ENCODE peak calls at places on chromosomes 4 and X, in five cellular contexts. One of them, this sample, is unnamed. For H3K27me3, the result is how much of the 10 kb centered on the place peaks cover.

GRCh38 chr4:86344127-86344526 is 15.7 kb downstream of the MAPK10 start:
- DNase-seq in adrenal gland: no peak
- DNase-seq in left ventricle myocardium inferior: no peak
- DNase-seq in heart right ventricle: no peak
- DNase-seq in IMR-90: no peak
- DNase-seq in this sample: no peak

GRCh38 chr4:56261027-56261426 is 126.3 kb downstream of the AASDH start:
- DNase-seq in IMR-90: no peak
- DNase-seq in left ventricle myocardium inferior: no peak
- DNase-seq in adrenal gland: no peak
- DNase-seq in heart right ventricle: no peak
- DNase-seq in this sample: no peak

GRCh38 chr4:54657556-54658313 is at the start of gene KIT:
- DNase-seq in heart right ventricle: peak
- DNase-seq in IMR-90: peak
- DNase-seq in adrenal gland: no peak
- DNase-seq in left ventricle myocardium inferior: peak
- DNase-seq in this sample: peak

GRCh38 chr4:26896636-26897035 is 36.0 kb downstream of the STIM2 start:
- DNase-seq in IMR-90: peak
- DNase-seq in adrenal gland: no peak
- DNase-seq in heart right ventricle: no peak
- DNase-seq in left ventricle myocardium inferior: no peak
- DNase-seq in this sample: no peak

GRCh38 chr4:169158046-169158445 is 112.7 kb downstream of the SH3RF1 start:
- DNase-seq in IMR-90: no peak
- DNase-seq in left ventricle myocardium inferior: no peak
- DNase-seq in adrenal gland: no peak
- DNase-seq in heart right ventricle: no peak
- DNase-seq in this sample: no peak

GRCh38 chrX:115266300-115266699 is 23.2 kb upstream of the LUZP4 start:
- DNase-seq in heart right ventricle: no peak
- DNase-seq in left ventricle myocardium inferior: no peak
- DNase-seq in IMR-90: no peak
- DNase-seq in adrenal gland: no peak
- DNase-seq in this sample: no peak

GRCh38 chr4:109699553-109700225 is 3.6 kb downstream of the CASP6 start:
- DNase-seq in IMR-90: no peak
- DNase-seq in heart right ventricle: no peak
- DNase-seq in adrenal gland: no peak
- DNase-seq in left ventricle myocardium inferior: no peak
- DNase-seq in this sample: no peak

GRCh38 chr4:7831330-7831729 is 108.3 kb downstream of the AFAP1 start:
- DNase-seq in IMR-90: peak
- DNase-seq in heart right ventricle: no peak
- DNase-seq in adrenal gland: no peak
- DNase-seq in left ventricle myocardium inferior: no peak
- DNase-seq in this sample: no peak

GRCh38 chrX:47191331-47191730 is 2.3 kb upstream of the UBA1 start:
- DNase-seq in IMR-90: no peak
- DNase-seq in heart right ventricle: no peak
- DNase-seq in left ventricle myocardium inferior: no peak
- DNase-seq in adrenal gland: no peak
- DNase-seq in this sample: no peak

GRCh38 chr4:154692311-154692818 is 51.4 kb upstream of the LRAT start:
- DNase-seq in IMR-90: no peak
- DNase-seq in left ventricle myocardium inferior: no peak
- DNase-seq in adrenal gland: no peak
- DNase-seq in heart right ventricle: no peak
- DNase-seq in this sample: no peak

GRCh38 chr4:23728393-23728792 is 161.5 kb downstream of the PPARGC1A start:
- DNase-seq in left ventricle myocardium inferior: no peak
- DNase-seq in IMR-90: peak
- DNase-seq in adrenal gland: no peak
- DNase-seq in heart right ventricle: no peak
- DNase-seq in this sample: no peak

GRCh38 chr4:154230723-154231122 is 260.9 kb downstream of the DCHS2 start:
- DNase-seq in left ventricle myocardium inferior: no peak
- DNase-seq in adrenal gland: no peak
- DNase-seq in heart right ventricle: no peak
- DNase-seq in IMR-90: no peak
- DNase-seq in this sample: no peak

GRCh38 chr4:143390764-143391163 is 54.1 kb downstream of the GAB1 start:
- DNase-seq in adrenal gland: no peak
- DNase-seq in left ventricle myocardium inferior: no peak
- DNase-seq in IMR-90: no peak
- DNase-seq in heart right ventricle: no peak
- DNase-seq in this sample: no peak

GRCh38 chrX:145609951-145610511 is 207.6 kb upstream of the SLITRK2 start:
- DNase-seq in adrenal gland: no peak
- DNase-seq in IMR-90: peak
- DNase-seq in left ventricle myocardium inferior: no peak
- DNase-seq in heart right ventricle: no peak
- DNase-seq in this sample: no peak

GRCh38 chrX:11100281-11101035 is 10.7 kb upstream of the HCCS start:
- DNase-seq in adrenal gland: peak
- DNase-seq in IMR-90: peak
- DNase-seq in left ventricle myocardium inferior: no peak
- DNase-seq in heart right ventricle: no peak
- DNase-seq in this sample: peak

GRCh38 chr4:153643406-153644016 is 40.6 kb upstream of the TLR2 start:
- DNase-seq in left ventricle myocardium inferior: no peak
- DNase-seq in IMR-90: peak
- DNase-seq in adrenal gland: no peak
- DNase-seq in heart right ventricle: no peak
- DNase-seq in this sample: no peak

GRCh38 chrX:9913041-9913440 is 54.1 kb upstream of the CLDN34 start:
- DNase-seq in heart right ventricle: no peak
- DNase-seq in IMR-90: peak
- DNase-seq in adrenal gland: no peak
- DNase-seq in left ventricle myocardium inferior: no peak
- DNase-seq in this sample: no peak

GRCh38 chr4:54378461-54378860 is 149.4 kb downstream of the PDGFRA start:
- DNase-seq in adrenal gland: no peak
- DNase-seq in heart right ventricle: no peak
- DNase-seq in left ventricle myocardium inferior: no peak
- DNase-seq in IMR-90: peak
- DNase-seq in this sample: no peak

GRCh38 chr4:118325443-118325842 is 27.4 kb downstream of the PRSS12 start:
- DNase-seq in left ventricle myocardium inferior: no peak
- DNase-seq in heart right ventricle: no peak
- DNase-seq in adrenal gland: no peak
- DNase-seq in IMR-90: no peak
- DNase-seq in this sample: no peak

GRCh38 chr4:168589154-168589553 is 92.3 kb downstream of the PALLD start:
- DNase-seq in left ventricle myocardium inferior: no peak
- DNase-seq in IMR-90: peak
- DNase-seq in adrenal gland: no peak
- DNase-seq in heart right ventricle: no peak
- DNase-seq in this sample: no peak

GRCh38 chr4:119788334-119789266 is 160.0 kb upstream of the PDE5A start:
- DNase-seq in heart right ventricle: no peak
- DNase-seq in left ventricle myocardium inferior: no peak
- DNase-seq in IMR-90: no peak
- DNase-seq in adrenal gland: no peak
- DNase-seq in this sample: no peak

GRCh38 chr4:175806741-175807140 is 5.3 kb downstream of the GPM6A start:
- DNase-seq in heart right ventricle: no peak
- DNase-seq in IMR-90: no peak
- DNase-seq in adrenal gland: no peak
- DNase-seq in left ventricle myocardium inferior: no peak
- DNase-seq in this sample: no peak

GRCh38 chr4:67699603-67700002 is 1.4 kb downstream of the UBA6 start:
- DNase-seq in IMR-90: no peak
- DNase-seq in left ventricle myocardium inferior: no peak
- DNase-seq in heart right ventricle: no peak
- DNase-seq in adrenal gland: no peak
- DNase-seq in this sample: no peak
- H3K4me3 ChIP-seq in IMR-90: peak
- H3K4me3 ChIP-seq in left ventricle myocardium inferior: peak
- H3K4me3 ChIP-seq in heart right ventricle: no peak
- H3K4me3 ChIP-seq in adrenal gland: peak
- H3K4me3 ChIP-seq in this sample: no peak

GRCh38 chr4:173501592-173502150 is 28.4 kb downstream of the HAND2 start:
- DNase-seq in left ventricle myocardium inferior: no peak
- DNase-seq in heart right ventricle: no peak
- DNase-seq in IMR-90: no peak
- DNase-seq in adrenal gland: no peak
- DNase-seq in this sample: no peak

GRCh38 chr4:173498771-173499170 is 31.3 kb downstream of the HAND2 start:
- DNase-seq in left ventricle myocardium inferior: no peak
- DNase-seq in adrenal gland: no peak
- DNase-seq in IMR-90: no peak
- DNase-seq in heart right ventricle: no peak
- DNase-seq in this sample: no peak

GRCh38 chr4:173499568-173500535 is 30.2 kb downstream of the HAND2 start:
- DNase-seq in left ventricle myocardium inferior: no peak
- DNase-seq in adrenal gland: no peak
- DNase-seq in heart right ventricle: no peak
- DNase-seq in IMR-90: no peak
- DNase-seq in this sample: no peak

GRCh38 chr4:173503330-173504180 is 26.5 kb downstream of the HAND2 start:
- DNase-seq in adrenal gland: no peak
- DNase-seq in heart right ventricle: no peak
- DNase-seq in IMR-90: no peak
- DNase-seq in left ventricle myocardium inferior: no peak
- DNase-seq in this sample: no peak

DNA sequence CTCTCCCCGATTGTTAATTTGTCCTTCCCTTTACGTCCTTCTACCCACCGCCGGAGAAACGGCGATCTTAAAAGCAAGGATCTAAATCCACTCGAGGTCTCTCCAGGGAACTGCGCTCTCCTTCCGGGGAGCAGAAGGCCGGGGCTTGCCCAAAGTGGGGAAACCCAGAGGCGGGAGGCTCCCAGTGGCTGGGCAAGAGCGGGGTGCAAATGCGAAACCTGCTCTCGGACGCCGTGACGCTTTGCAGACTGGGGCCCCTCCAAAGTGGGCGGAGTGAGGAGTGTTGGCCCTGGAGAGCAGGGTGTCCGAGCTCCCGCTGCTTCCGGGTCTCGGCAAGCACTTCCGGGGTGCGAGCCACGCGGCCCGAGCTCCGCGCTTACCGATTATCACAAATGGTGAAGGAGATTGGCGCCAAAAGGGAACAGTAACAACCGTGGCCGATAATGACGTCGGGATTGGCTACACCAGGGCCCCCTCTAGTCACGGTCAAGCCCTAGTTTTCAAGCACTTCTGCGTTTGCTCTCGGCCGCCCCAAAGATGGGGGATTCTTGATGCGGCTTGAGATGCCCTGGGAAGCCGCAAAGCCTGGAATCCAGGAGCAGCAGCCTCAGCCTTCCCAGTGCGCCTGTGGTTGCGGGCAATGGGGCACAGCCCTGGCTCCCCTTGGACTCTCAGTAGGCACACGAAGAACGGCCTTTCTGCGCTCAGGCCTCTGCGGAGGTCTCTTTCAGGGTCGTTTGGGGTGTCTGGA is 29.0 kb downstream of the HAND2 start:
- DNase-seq in left ventricle myocardium inferior: no peak
- DNase-seq in heart right ventricle: peak
- DNase-seq in IMR-90: no peak
- DNase-seq in adrenal gland: peak
- DNase-seq in this sample: no peak
- H3K27me3 ChIP-seq in left ventricle myocardium inferior: under half
- H3K27me3 ChIP-seq in heart right ventricle: under half
- H3K27me3 ChIP-seq in IMR-90: half or more
- H3K27me3 ChIP-seq in adrenal gland: half or more
- H3K27me3 ChIP-seq in this sample: under half

GRCh38 chrX:101409043-101409442 is 1.0 kb downstream of the HNRNPH2 start:
- DNase-seq in IMR-90: no peak
- DNase-seq in adrenal gland: no peak
- DNase-seq in left ventricle myocardium inferior: no peak
- DNase-seq in heart right ventricle: no peak
- DNase-seq in this sample: no peak
- H3K27ac ChIP-seq in IMR-90: peak
- H3K27ac ChIP-seq in adrenal gland: peak
- H3K27ac ChIP-seq in left ventricle myocardium inferior: peak
- H3K27ac ChIP-seq in heart right ventricle: peak
- H3K27ac ChIP-seq in this sample: peak

DNA sequence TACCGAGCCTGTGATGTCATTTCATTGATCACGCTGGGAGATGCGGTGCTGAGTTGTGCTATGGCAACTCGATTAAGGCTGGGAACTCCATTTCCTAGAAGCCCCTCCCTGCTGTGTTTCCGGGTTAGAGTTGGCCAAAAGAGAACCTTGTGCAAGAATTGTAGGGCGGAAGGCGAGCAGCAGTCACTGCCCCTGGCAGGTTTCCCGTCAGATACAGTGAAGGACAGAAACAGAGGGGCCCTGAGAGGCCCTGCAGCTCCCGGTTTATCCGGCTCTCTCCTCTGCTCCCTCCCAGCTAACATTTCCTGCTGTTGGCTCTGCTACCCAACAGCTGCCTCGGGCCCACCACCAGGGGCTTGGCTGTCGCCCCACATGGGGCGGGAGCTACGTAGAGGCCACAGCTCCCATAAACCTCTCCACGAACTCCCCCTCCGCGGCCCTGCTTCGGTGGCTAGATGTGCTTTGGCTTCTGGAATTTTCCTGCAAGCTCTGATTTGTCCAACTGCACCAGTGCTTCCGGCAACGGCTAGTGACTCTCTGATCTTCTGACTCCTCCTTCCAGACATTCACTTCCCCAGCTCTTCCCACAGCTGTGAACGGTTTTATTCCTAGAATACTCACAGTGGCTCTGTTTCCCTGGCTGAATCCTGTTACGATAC is 74.9 kb upstream of the USP9X start:
- DNase-seq in heart right ventricle: peak
- DNase-seq in IMR-90: peak
- DNase-seq in left ventricle myocardium inferior: peak
- DNase-seq in adrenal gland: peak
- DNase-seq in this sample: peak
- H3K4me3 ChIP-seq in heart right ventricle: no peak
- H3K4me3 ChIP-seq in IMR-90: peak
- H3K4me3 ChIP-seq in left ventricle myocardium inferior: peak
- H3K4me3 ChIP-seq in adrenal gland: peak
- H3K4me3 ChIP-seq in this sample: peak

DNA sequence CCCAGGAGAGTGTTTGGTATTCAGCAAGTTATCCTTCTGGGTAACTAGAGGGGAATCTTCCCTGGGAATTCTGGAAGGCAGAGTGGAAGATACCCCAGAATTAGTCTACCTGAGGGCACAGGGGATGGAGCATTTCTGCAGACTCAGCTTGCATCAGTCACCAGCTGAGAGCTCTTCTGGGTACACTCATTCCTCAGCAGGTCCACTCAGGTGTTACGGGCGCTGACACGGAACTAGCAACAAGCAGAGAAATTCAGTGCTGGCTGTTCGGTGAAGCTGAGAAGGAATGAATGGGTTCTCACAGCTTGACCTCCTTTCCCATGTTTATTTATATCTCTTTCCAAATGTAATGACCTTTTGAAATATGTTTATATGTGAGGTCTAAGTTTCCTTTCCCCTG is 106.0 kb upstream of the PNPLA4 start:
- DNase-seq in adrenal gland: no peak
- DNase-seq in left ventricle myocardium inferior: no peak
- DNase-seq in IMR-90: no peak
- DNase-seq in heart right ventricle: no peak
- DNase-seq in this sample: no peak
- H3K27me3 ChIP-seq in adrenal gland: under half
- H3K27me3 ChIP-seq in left ventricle myocardium inferior: under half
- H3K27me3 ChIP-seq in IMR-90: under half
- H3K27me3 ChIP-seq in heart right ventricle: under half
- H3K27me3 ChIP-seq in this sample: under half

GRCh38 chrX:45134303-45134702 is 66.4 kb downstream of the DIPK2B start:
- DNase-seq in adrenal gland: peak
- DNase-seq in left ventricle myocardium inferior: peak
- DNase-seq in IMR-90: no peak
- DNase-seq in heart right ventricle: peak
- DNase-seq in this sample: no peak
- H3K27ac ChIP-seq in adrenal gland: no peak
- H3K27ac ChIP-seq in left ventricle myocardium inferior: peak
- H3K27ac ChIP-seq in IMR-90: no peak
- H3K27ac ChIP-seq in heart right ventricle: peak
- H3K27ac ChIP-seq in this sample: peak